ENCODE peak calls at places on chromosomes 11 and 22, in four cellular contexts. One of them, this sample, is unnamed.
A peak's percentile ranks its signal among the peaks of the same experiment; 100 is the strongest.

GRCh38 chr11:133350045-133350444 is 182.3 kb downstream of the OPCML start:
- DNase-seq in left lung: no peak
- DNase-seq in heart left ventricle: no peak
- DNase-seq in CD8-positive, alpha-beta T cell: no peak
- DNase-seq in this sample: no peak

GRCh38 chr11:72569966-72570892 is 104.0 kb downstream of the PDE2A start:
- DNase-seq in left lung: no peak
- DNase-seq in heart left ventricle: no peak
- DNase-seq in CD8-positive, alpha-beta T cell: no peak
- DNase-seq in this sample: no peak

GRCh38 chr22:47624277-47625012 is 862.0 kb downstream of the TBC1D22A start:
- DNase-seq in left lung: no peak
- DNase-seq in heart left ventricle: no peak
- DNase-seq in CD8-positive, alpha-beta T cell: no peak
- DNase-seq in this sample: peak; percentile 35

GRCh38 chr22:19984201-19984753 is 32.3 kb downstream of the ARVCF start:
- DNase-seq in left lung: peak; percentile 76
- DNase-seq in heart left ventricle: peak; percentile 80
- DNase-seq in CD8-positive, alpha-beta T cell: no peak
- DNase-seq in this sample: no peak

GRCh38 chr11:58912124-58912523 is 27.2 kb upstream of the GLYATL1 start:
- DNase-seq in left lung: no peak
- DNase-seq in heart left ventricle: no peak
- DNase-seq in CD8-positive, alpha-beta T cell: no peak
- DNase-seq in this sample: no peak

GRCh38 chr11:77188912-77189491 is 61.0 kb downstream of the MYO7A start:
- DNase-seq in left lung: peak; percentile 67
- DNase-seq in heart left ventricle: no peak
- DNase-seq in CD8-positive, alpha-beta T cell: no peak
- DNase-seq in this sample: no peak

GRCh38 chr22:17773606-17774205 is 563 bp downstream of the BID start:
- DNase-seq in left lung: peak; percentile 89
- DNase-seq in heart left ventricle: peak; percentile 45
- DNase-seq in CD8-positive, alpha-beta T cell: peak; percentile 48
- DNase-seq in this sample: no peak

GRCh38 chr11:69343401-69344321 is 49.7 kb downstream of the MYEOV start:
- DNase-seq in left lung: no peak
- DNase-seq in heart left ventricle: no peak
- DNase-seq in CD8-positive, alpha-beta T cell: no peak
- DNase-seq in this sample: peak; percentile 44

GRCh38 chr22:25327018-25327755 is 107.7 kb downstream of the CRYBB2 start:
- DNase-seq in left lung: no peak
- DNase-seq in heart left ventricle: no peak
- DNase-seq in CD8-positive, alpha-beta T cell: no peak
- DNase-seq in this sample: no peak

GRCh38 chr11:76671626-76672309 is 1.2 kb upstream of the LRRC32 start:
- DNase-seq in left lung: peak; percentile 7
- DNase-seq in heart left ventricle: no peak
- DNase-seq in CD8-positive, alpha-beta T cell: no peak
- DNase-seq in this sample: peak; percentile 47

GRCh38 chr11:117815262-117815803 is 9.2 kb downstream of the FXYD2 start:
- DNase-seq in left lung: peak; percentile 93
- DNase-seq in heart left ventricle: no peak
- DNase-seq in CD8-positive, alpha-beta T cell: peak; percentile 39
- DNase-seq in this sample: no peak

GRCh38 chr11:72750556-72751292 is 1.5 kb downstream of the ARAP1 start:
- DNase-seq in left lung: peak; percentile 34
- DNase-seq in heart left ventricle: no peak
- DNase-seq in CD8-positive, alpha-beta T cell: no peak
- DNase-seq in this sample: no peak

GRCh38 chr11:9461760-9462134 is 935 bp downstream of the ZNF143 start:
- DNase-seq in left lung: no peak
- DNase-seq in heart left ventricle: no peak
- DNase-seq in CD8-positive, alpha-beta T cell: no peak
- DNase-seq in this sample: no peak

DNA sequence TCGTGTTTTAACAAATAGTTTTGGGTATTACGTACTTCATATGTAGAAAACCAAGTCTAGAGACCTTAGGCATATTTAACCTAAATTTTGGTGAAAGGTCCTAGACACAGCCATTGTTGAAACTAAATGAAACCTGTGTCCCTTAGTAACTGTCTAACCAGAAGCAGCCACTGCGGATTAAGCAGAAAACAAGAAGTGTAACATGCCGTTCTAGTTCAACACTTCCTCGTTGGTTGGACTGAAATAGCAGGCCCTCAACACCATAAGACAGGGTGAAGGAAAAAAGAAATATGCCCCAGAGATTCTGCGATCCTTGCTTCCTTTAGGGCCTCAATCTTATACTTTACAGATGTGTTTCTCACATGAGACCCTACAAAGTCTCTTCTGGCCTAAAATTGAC is 2.0 kb downstream of the NAA40 start:
- DNase-seq in left lung: no peak
- DNase-seq in heart left ventricle: no peak
- DNase-seq in CD8-positive, alpha-beta T cell: no peak
- DNase-seq in this sample: no peak
- H3K4me3 ChIP-seq in left lung: no peak overlapping the region
- H3K4me3 ChIP-seq in heart left ventricle: no peak overlapping the region
- H3K4me3 ChIP-seq in CD8-positive, alpha-beta T cell: no peak overlapping the region
- H3K4me3 ChIP-seq in this sample: no peak overlapping the region

GRCh38 chr22:48695251-48695650 is 1132.4 kb downstream of the BRD1 start:
- DNase-seq in left lung: no peak
- DNase-seq in heart left ventricle: no peak
- DNase-seq in CD8-positive, alpha-beta T cell: no peak
- DNase-seq in this sample: no peak
- H3K27ac ChIP-seq in left lung: no peak overlapping the region
- H3K27ac ChIP-seq in heart left ventricle: no peak overlapping the region
- H3K27ac ChIP-seq in CD8-positive, alpha-beta T cell: no peak overlapping the region
- H3K27ac ChIP-seq in this sample: no peak overlapping the region

GRCh38 chr22:31211504-31211861 is 615 bp upstream of the LIMK2 start:
- DNase-seq in left lung: no peak
- DNase-seq in heart left ventricle: no peak
- DNase-seq in CD8-positive, alpha-beta T cell: no peak
- DNase-seq in this sample: no peak
- H3K4me3 ChIP-seq in left lung: peak overlapping the region; percentile 84
- H3K4me3 ChIP-seq in heart left ventricle: peak overlapping the region; percentile 88
- H3K4me3 ChIP-seq in CD8-positive, alpha-beta T cell: peak overlapping the region; percentile 99
- H3K4me3 ChIP-seq in this sample: peak overlapping the region; percentile 91

GRCh38 chr11:65095974-65096806 is at the start of gene VPS51:
- DNase-seq in left lung: peak; percentile 95
- DNase-seq in heart left ventricle: peak; percentile 89
- DNase-seq in CD8-positive, alpha-beta T cell: peak; percentile 81
- DNase-seq in this sample: peak; percentile 94
- H3K27ac ChIP-seq in left lung: peak within 1 kb of the TSS; percentile 89
- H3K27ac ChIP-seq in heart left ventricle: peak within 1 kb of the TSS; percentile 91
- H3K27ac ChIP-seq in CD8-positive, alpha-beta T cell: peak within 1 kb of the TSS; percentile 82
- H3K27ac ChIP-seq in this sample: peak within 1 kb of the TSS; percentile 94

DNA sequence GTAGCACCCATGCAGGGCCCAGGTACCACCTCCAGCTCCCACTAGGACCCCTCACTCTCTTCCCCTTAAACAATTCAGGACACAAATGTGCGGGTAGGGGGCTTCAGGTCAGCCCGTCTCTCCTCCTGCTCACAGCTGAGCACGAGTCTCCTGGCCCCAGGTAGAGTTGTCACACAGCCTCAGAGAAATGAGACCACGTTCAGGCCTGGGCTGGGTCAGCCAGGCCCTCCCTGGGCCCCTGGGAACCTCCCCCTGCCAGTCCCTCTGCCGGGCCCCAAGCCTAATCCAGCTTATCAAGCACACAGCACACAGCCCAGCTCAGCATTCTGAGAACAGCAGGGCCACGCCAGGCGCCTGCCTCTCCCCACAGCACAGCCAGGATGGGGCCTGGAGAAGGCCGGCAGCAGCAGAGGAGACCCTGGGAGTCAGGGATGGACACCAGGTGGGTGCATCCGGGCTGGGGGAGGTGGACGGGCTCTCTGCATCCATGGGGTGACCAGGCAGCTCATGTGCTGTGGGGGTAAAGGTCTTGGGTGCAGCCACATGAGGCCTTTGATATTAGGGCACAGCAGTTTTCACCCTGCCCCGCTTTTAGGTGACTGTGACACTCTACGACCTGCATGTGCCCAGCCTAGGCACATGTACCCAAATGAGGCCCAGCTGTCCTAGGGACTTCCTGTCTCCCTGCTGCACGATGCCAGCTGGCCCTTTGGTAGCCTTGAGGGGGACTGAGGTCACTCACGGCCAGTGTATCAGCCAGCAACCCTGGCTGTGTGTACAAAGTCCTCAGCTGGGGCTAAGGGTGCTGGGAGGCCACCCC is 87.0 kb downstream of the MORC2 start:
- DNase-seq in left lung: peak; percentile 45
- DNase-seq in heart left ventricle: peak; percentile 68
- DNase-seq in CD8-positive, alpha-beta T cell: no peak
- DNase-seq in this sample: peak; percentile 47
- H3K4me3 ChIP-seq in left lung: no peak overlapping the region
- H3K4me3 ChIP-seq in heart left ventricle: no peak overlapping the region
- H3K4me3 ChIP-seq in CD8-positive, alpha-beta T cell: no peak overlapping the region
- H3K4me3 ChIP-seq in this sample: no peak overlapping the region

GRCh38 chr11:114147389-114148382 is 88.2 kb downstream of the ZBTB16 start:
- DNase-seq in left lung: no peak
- DNase-seq in heart left ventricle: no peak
- DNase-seq in CD8-positive, alpha-beta T cell: no peak
- DNase-seq in this sample: no peak
- H3K27ac ChIP-seq in left lung: peak overlapping the region; percentile 59
- H3K27ac ChIP-seq in heart left ventricle: peak overlapping the region; percentile 24
- H3K27ac ChIP-seq in CD8-positive, alpha-beta T cell: no peak overlapping the region
- H3K27ac ChIP-seq in this sample: peak overlapping the region; percentile 67

GRCh38 chr11:74442601-74443000 is 24.7 kb downstream of the KCNE3 start:
- DNase-seq in left lung: no peak
- DNase-seq in heart left ventricle: no peak
- DNase-seq in CD8-positive, alpha-beta T cell: no peak
- DNase-seq in this sample: no peak
- H3K4me3 ChIP-seq in left lung: no peak overlapping the region
- H3K4me3 ChIP-seq in heart left ventricle: no peak overlapping the region
- H3K4me3 ChIP-seq in CD8-positive, alpha-beta T cell: no peak overlapping the region
- H3K4me3 ChIP-seq in this sample: no peak overlapping the region

This sample was measured in upper lobe of right lung.